ENCODE peak calls at places on chromosomes 2 and 18, in four cellular contexts. Y, G, K and W are unnamed samples.

GRCh38 chr2:149009928-149010461 is 28.5 kb upstream of the LYPD6B start:
- DNase-seq in Y (no peak), G (no peak), K (no peak), W (no peak)

GRCh38 chr2:2392332-2392731 is 61.3 kb upstream of the MYT1L start:
- DNase-seq in Y (no peak), G (no peak), K (no peak), W (no peak)

GRCh38 chr18:11857177-11857887 is 6.1 kb downstream of the CHMP1B start:
- DNase-seq in Y (peak; percentile 89), G (peak; percentile 97), K (peak; percentile 67), W (peak; percentile 51)

GRCh38 chr2:84362541-84362940 is 96.5 kb downstream of the SUCLG1 start:
- DNase-seq in Y (no peak), G (no peak), K (no peak), W (no peak)

GRCh38 chr2:140893685-140894084 is 1237.1 kb downstream of the LRP1B start:
- DNase-seq in Y (peak; percentile 45), G (peak; percentile 71), K (no peak), W (no peak)

GRCh38 chr2:5148392-5149085 is 543.6 kb upstream of the SOX11 start:
- DNase-seq in Y (no peak), G (no peak), K (no peak), W (no peak)

GRCh38 chr2:131168578-131168977 is 40.8 kb upstream of the POTEE start:
- DNase-seq in Y (no peak), G (no peak), K (no peak), W (no peak)

GRCh38 chr2:71851094-71851755 is 296.4 kb downstream of the CYP26B1 start:
- DNase-seq in Y (no peak), G (no peak), K (no peak), W (no peak)

GRCh38 chr18:79805211-79805862 is 7.6 kb downstream of the KCNG2 start:
- DNase-seq in Y (no peak), G (no peak), K (peak; percentile 2), W (no peak)

GRCh38 chr2:10016802-10017258 is 26.5 kb upstream of the KLF11 start:
- DNase-seq in Y (no peak), G (no peak), K (no peak), W (no peak)

GRCh38 chr2:240353944-240354343 is 81.5 kb upstream of the GPC1 start:
- DNase-seq in Y (no peak), G (no peak), K (peak; percentile 21), W (no peak)

GRCh38 chr2:31216734-31217133 is 581 bp downstream of the CAPN14 start:
- DNase-seq in Y (no peak), G (no peak), K (no peak), W (no peak)

GRCh38 chr2:231167745-231168459 is 30.5 kb upstream of the ARMC9 start:
- DNase-seq in Y (no peak), G (no peak), K (no peak), W (no peak)

GRCh38 chr2:217090884-217091283 is 231.0 kb upstream of the TNP1 start:
- DNase-seq in Y (no peak), G (no peak), K (no peak), W (no peak)

GRCh38 chr2:230877737-230878598 is 13.2 kb downstream of the ITM2C start:
- DNase-seq in Y (no peak), G (no peak), K (no peak), W (no peak)

GRCh38 chr2:144111443-144111842 is 408.5 kb downstream of the ZEB2 start:
- DNase-seq in Y (peak; percentile 82), G (peak; percentile 28), K (no peak), W (no peak)

GRCh38 chr2:20050104-20050711 is 1.2 kb downstream of the LAPTM4A start:
- DNase-seq in Y (peak; percentile 65), G (peak; percentile 67), K (no peak), W (no peak)

GRCh38 chr2:232477751-232478510 is 9.7 kb downstream of the ECEL1 start:
- DNase-seq in Y (no peak), G (no peak), K (no peak), W (no peak)

GRCh38 chr2:227454323-227454860 is 17.6 kb upstream of the AGFG1 start:
- DNase-seq in Y (no peak), G (no peak), K (no peak), W (no peak)

GRCh38 chr2:46434851-46435273 is 44.5 kb upstream of the TMEM247 start:
- DNase-seq in Y (peak; percentile 48), G (peak; percentile 82), K (no peak), W (no peak)

GRCh38 chr2:149346272-149346671 is 15.9 kb downstream of the LYPD6 start:
- DNase-seq in Y (no peak), G (no peak), K (no peak), W (no peak)

GRCh38 chr2:23532311-23533013 is 147.5 kb downstream of the KLHL29 start:
- DNase-seq in Y (no peak), G (no peak), K (no peak), W (no peak)

GRCh38 chr2:157364257-157364974 is 38.8 kb upstream of the ERMN start:
- DNase-seq in Y (no peak), G (no peak), K (no peak), W (no peak)

GRCh38 chr2:100610381-100610831 is 47.6 kb downstream of the PDCL3 start:
- DNase-seq in Y (peak; percentile 43), G (peak; percentile 78), K (peak; percentile 89), W (peak; percentile 40)

GRCh38 chr18:58687871-58688308 is 16.6 kb downstream of the MALT1 start:
- DNase-seq in Y (no peak), G (no peak), K (no peak), W (no peak)

GRCh38 chr2:11896386-11896785 is 150.0 kb downstream of the LPIN1 start:
- DNase-seq in Y (peak; percentile 11), G (no peak), K (no peak), W (no peak)

GRCh38 chr2:46922049-46922448 is 6.4 kb upstream of the MCFD2 start:
- DNase-seq in Y (no peak), G (peak; percentile 58), K (no peak), W (no peak)

GRCh38 chr2:191907091-191907490 is 60.2 kb upstream of the CAVIN2 start:
- DNase-seq in Y (no peak), G (no peak), K (no peak), W (no peak)

GRCh38 chr2:9406529-9407362 is 16.6 kb downstream of the ITGB1BP1 start:
- DNase-seq in Y (no peak), G (no peak), K (no peak), W (no peak)

GRCh38 chr2:25281581-25281980 is 60.1 kb downstream of the DNMT3A start:
- DNase-seq in Y (no peak), G (no peak), K (no peak), W (no peak)

GRCh38 chr2:118750959-118751565 is 96.4 kb downstream of the EN1 start:
- DNase-seq in Y (peak; percentile 98), G (peak; percentile 35), K (no peak), W (no peak)

GRCh38 chr2:216056739-216057138 is 24.9 kb downstream of the PECR start:
- DNase-seq in Y (no peak), G (no peak), K (no peak), W (no peak)

GRCh38 chr18:568731-569130 is 11.4 kb upstream of the CETN1 start:
- DNase-seq in Y (no peak), G (no peak), K (no peak), W (no peak)

GRCh38 chr2:227154976-227155375 is 9.0 kb downstream of the COL4A4 start:
- DNase-seq in Y (peak; percentile 56), G (no peak), K (no peak), W (no peak)

GRCh38 chr2:67600946-67601345 is 203.8 kb downstream of the ETAA1 start:
- DNase-seq in Y (peak; percentile 29), G (peak; percentile 35), K (no peak), W (no peak)

GRCh38 chr18:21111351-21112139 is at the start of gene ROCK1:
- DNase-seq in Y (peak; percentile 98), G (peak; percentile 95), K (peak; percentile 94), W (peak; percentile 86)
- TF ChIP-seq CTCF in Y (no peak), G (no peak), K (no peak), W (no peak)

GRCh38 chr2:28413152-28413895 is 20.7 kb downstream of the FOSL2 start:
- DNase-seq in Y (no peak), G (no peak), K (no peak), W (no peak)
- TF ChIP-seq CTCF in Y (peak; percentile 16), G (no peak), K (no peak), W (no peak)

DNA sequence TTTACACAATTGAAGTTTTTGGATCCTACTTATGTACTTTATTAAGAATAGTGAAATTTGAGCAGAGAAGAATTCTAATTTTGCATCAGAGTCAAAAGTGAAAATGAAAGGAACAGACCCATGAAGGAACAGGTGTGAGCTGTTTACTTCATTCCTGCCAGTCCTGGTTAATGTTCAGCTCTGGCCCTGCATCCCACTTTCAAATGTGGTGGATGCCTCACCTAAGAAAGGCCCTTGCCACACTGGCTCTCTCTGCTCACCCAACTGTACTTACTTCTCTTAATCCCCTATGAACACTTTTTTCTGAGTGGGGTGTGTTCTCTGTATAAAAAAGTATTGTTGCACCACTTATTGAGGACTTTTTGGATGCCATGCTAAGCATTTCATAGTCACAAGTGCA is 22.2 kb downstream of the FAM110C start:
- DNase-seq in Y (no peak), G (no peak), K (no peak), W (no peak)
- TF ChIP-seq CTCF in Y (no peak), G (no peak), K (no peak), W (no peak)

GRCh38 chr2:129192117-129192516 is 787.3 kb upstream of the RAB6C start:
- DNase-seq in Y (no peak), G (no peak), K (no peak), W (no peak)
- TF ChIP-seq CTCF in Y (no peak), G (no peak), K (no peak), W (no peak)